ENCODE peak calls at places on chromosomes 4 and X, in four cellular contexts. E, M, O and N are unnamed samples.

GRCh38 chr4:79723507-79723906 is 315.5 kb upstream of the GK2 start:
- DNase-seq in M (no peak), O (no peak), E (no peak), N (no peak)

GRCh38 chrX:74537011-74537390 is 77.4 kb downstream of the RLIM start:
- DNase-seq in E (no peak), M (no peak), O (no peak), N (no peak)

GRCh38 chr4:1984406-1985191 is 24.2 kb downstream of the NELFA start:
- DNase-seq in O (no peak), M (no peak), E (peak), N (no peak)

GRCh38 chrX:108699368-108699767 is 37.0 kb downstream of the IRS4 start:
- DNase-seq in E (no peak), O (no peak), M (no peak), N (no peak)

GRCh38 chr4:108072300-108072699 is 82.6 kb downstream of the HADH start:
- DNase-seq in E (no peak), O (no peak), M (no peak), N (no peak)

GRCh38 chr4:10333942-10334341 is 123.3 kb downstream of the ZNF518B start:
- DNase-seq in O (no peak), E (no peak), M (no peak), N (no peak)

GRCh38 chr4:55002431-55002830 is 123.0 kb downstream of the KDR start:
- DNase-seq in O (no peak), E (no peak), M (no peak), N (no peak)

GRCh38 chr4:85210353-85210752 is 243.9 kb upstream of the WDFY3 start:
- DNase-seq in M (no peak), O (no peak), E (no peak), N (no peak)

GRCh38 chrX:44842555-44843317 is 1.1 kb upstream of the DUSP21 start:
- DNase-seq in O (no peak), M (no peak), E (no peak), N (no peak)

GRCh38 chr4:73139991-73140390 is 70.5 kb upstream of the COX18 start:
- DNase-seq in O (no peak), E (no peak), M (no peak), N (no peak)

GRCh38 chr4:113958766-113959540 is 20.5 kb downstream of the ARSJ start:
- DNase-seq in E (no peak), M (peak), O (peak), N (peak)

GRCh38 chrX:149302705-149303104 is 202.4 kb downstream of the IDS start:
- DNase-seq in M (no peak), E (no peak), O (no peak), N (no peak)

GRCh38 chr4:11628093-11628725 is 199.5 kb upstream of the HS3ST1 start:
- DNase-seq in O (no peak), M (no peak), E (no peak), N (no peak)

GRCh38 chr4:166324321-166324720 is 451.3 kb downstream of the TLL1 start:
- DNase-seq in E (no peak), O (no peak), M (no peak), N (no peak)

GRCh38 chrX:120755066-120755846 is 120.4 kb downstream of the CT47B1 start:
- DNase-seq in E (no peak), M (no peak), O (no peak), N (no peak)

GRCh38 chr4:147034372-147034771 is 88.7 kb upstream of the TTC29 start:
- DNase-seq in E (no peak), M (no peak), O (peak), N (no peak)

GRCh38 chr4:155745984-155746383 is 12.8 kb upstream of the GUCY1B1 start:
- DNase-seq in E (no peak), O (peak), M (no peak), N (peak)

GRCh38 chr4:7210818-7211217 is 18.5 kb downstream of the SORCS2 start:
- DNase-seq in E (no peak), O (peak), M (peak), N (peak)

GRCh38 chr4:143411527-143412480 is 75.1 kb downstream of the GAB1 start:
- DNase-seq in E (no peak), O (no peak), M (no peak), N (peak)

GRCh38 chr4:20078644-20079043 is 173.1 kb upstream of the SLIT2 start:
- DNase-seq in E (no peak), O (no peak), M (no peak), N (no peak)

GRCh38 chr4:182019148-182019652 is 224.0 kb upstream of the TENM3 start:
- DNase-seq in O (no peak), M (no peak), E (no peak), N (no peak)

GRCh38 chrX:119194631-119195030 is 41.5 kb upstream of the PGRMC1 start:
- DNase-seq in O (peak), E (no peak), M (no peak), N (no peak)

GRCh38 chr4:167032876-167033275 is 201.4 kb downstream of the SPOCK3 start:
- DNase-seq in M (no peak), E (no peak), O (no peak), N (no peak)

GRCh38 chr4:99301376-99302164 is 10.8 kb upstream of the ADH1A start:
- DNase-seq in M (no peak), O (no peak), E (peak), N (no peak)

GRCh38 chrX:143854006-143854405 is 29.9 kb upstream of the UBE2NL start:
- DNase-seq in M (peak), O (no peak), E (no peak), N (peak)

GRCh38 chrX:72255445-72255844 is 16.6 kb upstream of the ERCC6L start:
- DNase-seq in M (no peak), E (no peak), O (no peak), N (no peak)

GRCh38 chr4:172220679-172221078 is 407.5 kb downstream of the GALNTL6 start:
- DNase-seq in O (no peak), E (no peak), M (no peak), N (no peak)

GRCh38 chr4:15690020-15690809 is 8.6 kb downstream of the FAM200B start:
- DNase-seq in O (peak), E (no peak), M (peak), N (no peak)

GRCh38 chr4:105909699-105910340 is 14.5 kb downstream of the NPNT start:
- DNase-seq in E (no peak), O (no peak), M (no peak), N (peak)

GRCh38 chr4:138406881-138407280 is 164.7 kb upstream of the SLC7A11 start:
- DNase-seq in E (no peak), O (peak), M (no peak), N (no peak)

GRCh38 chr4:121686265-121686664 is 10.5 kb downstream of the ANXA5 start:
- DNase-seq in E (no peak), O (no peak), M (no peak), N (no peak)
- H3K4me3 ChIP-seq in E (no peak), O (no peak), M (no peak), N (no peak)

DNA sequence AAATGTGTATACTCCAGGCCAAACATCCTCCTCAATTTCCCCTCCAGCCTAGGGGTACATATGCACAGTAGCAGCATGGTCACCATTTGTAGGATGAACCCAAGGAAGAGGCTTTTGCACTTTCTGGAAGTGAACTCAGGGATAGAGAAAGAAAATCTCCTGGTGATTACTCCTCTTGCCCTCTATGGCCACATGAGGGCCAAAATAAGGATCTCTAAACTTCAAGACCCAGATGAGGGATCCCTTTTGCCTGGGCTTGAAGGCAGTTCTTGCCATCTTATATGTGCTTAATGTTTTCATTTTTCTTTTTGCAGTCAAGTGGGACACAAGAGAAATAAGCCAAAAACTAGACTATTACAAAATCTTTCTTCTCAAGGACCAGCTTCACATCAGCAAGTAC is 29.5 kb upstream of the MUC7 start:
- DNase-seq in O (no peak), E (no peak), M (no peak), N (no peak)
- TF ChIP-seq CTCF in O (no peak), E (no peak), M (no peak), N (no peak)

GRCh38 chrX:31117195-31117594 is 45.4 kb upstream of the FTHL17 start:
- DNase-seq in M (no peak), O (no peak), E (no peak), N (peak)
- H3K4me3 ChIP-seq in M (no peak), O (no peak), E (no peak), N (no peak)

DNA sequence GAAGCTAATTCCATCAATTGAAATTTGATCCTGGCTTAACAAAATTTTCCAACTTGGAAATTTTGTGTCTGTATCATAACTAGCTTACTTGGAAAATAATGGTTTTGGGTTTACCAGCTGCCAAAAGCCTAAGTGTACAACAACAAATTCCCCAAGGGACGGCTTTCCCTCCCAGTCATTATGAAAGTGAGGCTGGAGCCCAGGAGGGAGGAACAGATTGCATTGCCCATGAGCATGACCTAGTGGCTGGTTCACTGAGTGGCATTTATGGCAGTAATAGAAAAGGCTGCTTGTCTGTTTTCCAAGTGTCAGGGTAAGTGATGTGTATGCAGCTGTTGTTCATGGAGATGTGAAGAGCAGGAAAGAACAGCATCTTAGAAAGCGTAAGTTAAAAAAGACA is 70.8 kb upstream of the HHIP start:
- DNase-seq in E (no peak), O (no peak), M (no peak), N (no peak)
- TF ChIP-seq CTCF in E (no peak), O (peak), M (no peak), N (no peak)

GRCh38 chr4:3302164-3302785 is 9.5 kb downstream of the RGS12 start:
- DNase-seq in E (peak), M (no peak), O (no peak), N (no peak)
- H3K4me3 ChIP-seq in E (no peak), M (no peak), O (no peak), N (no peak)

DNA sequence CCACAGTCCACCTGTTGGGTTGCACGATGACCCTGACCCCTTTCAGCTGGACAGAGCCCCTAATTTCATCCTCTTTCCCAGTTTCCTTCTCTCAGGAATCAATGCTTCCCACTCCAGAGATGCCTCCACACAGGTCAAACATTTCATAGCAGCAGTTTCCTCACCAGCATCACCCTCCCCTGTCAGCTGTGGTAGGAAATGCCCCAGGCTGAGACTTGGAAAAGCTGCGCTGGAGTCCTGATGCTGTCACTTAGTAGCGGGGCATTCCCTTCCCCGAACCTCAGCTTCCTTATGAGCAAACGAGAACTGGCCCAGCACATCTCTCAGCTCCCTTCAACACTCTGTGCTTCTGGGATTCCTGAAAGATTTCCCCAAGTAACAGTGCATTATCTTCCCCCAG is 2.6 kb downstream of the GJB1 start:
- DNase-seq in E (no peak), M (no peak), O (no peak), N (no peak)
- TF ChIP-seq CTCF in E (no peak), M (no peak), O (no peak), N (no peak)

GRCh38 chrX:37349131-37350033 is at the start of gene PRRG1:
- DNase-seq in M (peak), E (peak), O (peak), N (peak)

GRCh38 chrX:37348237-37349130 is 680 bp upstream of the PRRG1 start:
- DNase-seq in M (peak), O (no peak), E (no peak), N (no peak)

GRCh38 chrX:37347420-37347819 is 1.7 kb upstream of the PRRG1 start:
- DNase-seq in M (no peak), O (peak), E (no peak), N (peak)

GRCh38 chrX:37353646-37354045 is 4.5 kb downstream of the PRRG1 start:
- DNase-seq in E (no peak), M (no peak), O (no peak), N (no peak)

DNA sequence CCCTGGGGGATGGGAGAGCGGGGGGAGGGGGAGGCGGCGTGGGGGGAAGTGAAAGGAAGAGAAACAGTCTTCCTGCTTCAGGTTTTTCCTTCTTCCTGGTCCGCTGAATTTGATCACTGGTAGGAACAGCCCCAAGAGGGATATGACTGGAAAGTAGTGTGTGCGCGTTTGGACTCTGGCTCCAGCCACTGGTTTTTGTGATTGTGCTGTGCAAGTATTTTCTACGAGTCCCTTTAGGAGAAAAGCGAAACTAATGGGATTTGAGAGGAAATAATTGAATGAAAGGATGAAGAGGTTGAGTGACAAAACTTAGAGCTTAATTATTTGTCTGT is 836 bp downstream of the PRRG1 start:
- DNase-seq in M (no peak), O (no peak), E (no peak), N (no peak)
- H3K4me3 ChIP-seq in M (peak), O (peak), E (peak), N (peak)